ENCODE peak calls at places on chromosomes 2 and 18, in nine cellular contexts. F, V, M, E, Z, L, C, U and S are unnamed samples.

GRCh38 chr18:74196220-74197119 is 48.1 kb downstream of the TIMM21 start:
- DNase-seq in F (peak; percentile 64), V (peak; percentile 42), M (peak; percentile 67), E (peak; percentile 51), Z (peak; percentile 63), L (peak; percentile 63), C (peak; percentile 77), U (no peak), S (peak; percentile 87)

GRCh38 chr18:13159579-13159978 is 59.0 kb upstream of the LDLRAD4 start:
- DNase-seq in F (peak; percentile 74), V (peak; percentile 44), M (no peak), E (peak; percentile 64), Z (no peak), L (no peak), C (peak; percentile 84), U (no peak), S (peak; percentile 85)

GRCh38 chr2:22904126-22904684 is 480.8 kb upstream of the KLHL29 start:
- DNase-seq in F (peak; percentile 15), V (no peak), M (no peak), E (peak; percentile 2), Z (no peak), L (peak; percentile 65), C (no peak), U (no peak), S (no peak)

GRCh38 chr2:39107156-39107555 is 13.7 kb downstream of the SOS1 start:
- DNase-seq in F (peak; percentile 9), V (no peak), M (no peak), E (no peak), Z (no peak), L (no peak), C (peak; percentile 32), U (no peak), S (peak; percentile 40)

GRCh38 chr2:186256540-186256939 is 229.5 kb upstream of the ZC3H15 start:
- DNase-seq in F (peak; percentile 19), V (peak; percentile 29), M (no peak), E (peak; percentile 16), Z (no peak), L (no peak), C (peak; percentile 67), U (no peak), S (peak; percentile 71)

GRCh38 chr2:42962521-42962953 is 170.2 kb upstream of the HAAO start:
- DNase-seq in F (peak; percentile 44), V (no peak), M (no peak), E (no peak), Z (no peak), L (no peak), C (peak; percentile 29), U (no peak), S (peak; percentile 39)

GRCh38 chr18:69995774-69996173 is 48.1 kb upstream of the CD226 start:
- DNase-seq in F (no peak), V (no peak), M (no peak), E (no peak), Z (no peak), L (no peak), C (no peak), U (no peak), S (no peak)

GRCh38 chr18:38032516-38032915 is 466.9 kb upstream of the CELF4 start:
- DNase-seq in F (no peak), V (no peak), M (no peak), E (no peak), Z (no peak), L (no peak), C (no peak), U (no peak), S (no peak)

GRCh38 chr18:58882039-58882438 is 17.4 kb downstream of the ZNF532 start:
- DNase-seq in F (no peak), V (no peak), M (no peak), E (no peak), Z (no peak), L (no peak), C (peak; percentile 81), U (no peak), S (no peak)

GRCh38 chr2:178449700-178450573 is 1.0 kb downstream of the PRKRA start:
- DNase-seq in F (peak; percentile 18), V (no peak), M (no peak), E (no peak), Z (peak; percentile 54), L (no peak), C (peak; percentile 14), U (no peak), S (peak; percentile 16)

GRCh38 chr2:178448968-178449661 is 1.9 kb downstream of the PRKRA start:
- DNase-seq in F (peak; percentile 12), V (no peak), M (no peak), E (no peak), Z (no peak), L (no peak), C (peak; percentile 15), U (no peak), S (no peak)

GRCh38 chr2:178452870-178453269 is 1.7 kb downstream of the PJVK start:
- DNase-seq in F (no peak), V (no peak), M (no peak), E (no peak), Z (no peak), L (no peak), C (no peak), U (no peak), S (no peak)

GRCh38 chr2:178452334-178452733 is 1.2 kb downstream of the PJVK start:
- DNase-seq in F (no peak), V (no peak), M (no peak), E (no peak), Z (no peak), L (no peak), C (no peak), U (no peak), S (no peak)

DNA sequence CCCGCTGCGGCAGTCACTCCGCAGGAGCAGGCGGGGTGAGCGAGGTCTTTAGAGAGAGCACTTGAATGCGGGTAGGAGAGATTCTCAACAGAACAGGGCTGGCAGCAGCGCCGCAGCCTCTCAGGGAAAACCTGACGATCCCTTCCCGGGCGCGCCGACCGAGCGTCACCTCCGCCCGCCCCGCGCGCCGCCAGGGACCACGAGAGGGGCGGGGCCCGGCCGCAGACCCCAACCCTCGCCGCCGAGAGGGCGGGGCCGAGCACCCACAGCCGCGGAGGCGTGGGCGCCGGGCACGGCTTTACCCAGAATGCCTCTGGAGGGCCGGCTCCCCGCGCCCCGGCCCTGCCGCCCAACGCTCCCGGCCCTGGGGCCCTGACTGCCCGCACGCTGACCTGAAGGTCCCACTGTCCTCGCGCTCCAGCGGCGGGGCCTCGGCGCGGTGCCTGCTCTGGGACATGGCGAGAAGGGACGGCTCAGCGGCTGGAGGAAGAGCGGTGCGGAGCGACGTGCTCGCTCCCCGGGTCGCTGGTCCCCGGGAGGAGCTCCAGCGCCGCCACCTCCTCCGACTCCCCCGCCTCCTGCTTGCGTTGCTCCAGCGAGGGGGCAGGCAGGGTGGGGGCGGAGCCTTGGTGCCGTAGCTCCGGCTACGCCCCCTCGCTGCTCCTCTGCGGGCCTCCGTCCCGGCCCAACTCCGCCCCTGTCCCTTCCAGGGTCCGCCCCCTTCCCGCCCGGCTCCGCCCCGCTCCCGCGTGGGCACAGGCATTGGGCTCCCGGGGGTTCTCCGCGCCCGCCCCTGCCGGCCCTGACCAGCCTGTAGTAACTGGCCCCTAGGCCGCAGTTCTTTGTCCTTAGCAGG is at the start of the genes PJVK and PRKRA:
- DNase-seq in F (peak; percentile 96), V (peak; percentile 91), M (peak; percentile 98), E (peak; percentile 93), Z (peak; percentile 96), L (peak; percentile 98), C (peak; percentile 97), U (peak; percentile 98), S (peak; percentile 99)
- H3K4me3 ChIP-seq in F (peak within 1 kb of the TSS; percentile 82), V (peak within 1 kb of the TSS; percentile 93), M (peak within 1 kb of the TSS; percentile 86), E (peak within 1 kb of the TSS; percentile 81), Z (peak within 1 kb of the TSS; percentile 78), L (peak within 1 kb of the TSS; percentile 89), C (peak within 1 kb of the TSS; percentile 82), U (peak within 1 kb of the TSS; percentile 99), S (peak within 1 kb of the TSS; percentile 96)

GRCh38 chr18:76686737-76687231 is 135.6 kb upstream of the ZNF236 start:
- DNase-seq in F (peak; percentile 4), V (peak; percentile 44), M (peak; percentile 85), E (peak; percentile 59), Z (peak; percentile 48), L (peak; percentile 82), C (peak; percentile 76), U (peak; percentile 81), S (peak; percentile 78)

GRCh38 chr18:76691800-76692199 is 130.6 kb upstream of the ZNF236 start:
- DNase-seq in F (no peak), V (no peak), M (peak; percentile 33), E (no peak), Z (no peak), L (no peak), C (peak; percentile 26), U (peak; percentile 40), S (no peak)

GRCh38 chr18:76687271-76688006 is 134.9 kb upstream of the ZNF236 start:
- DNase-seq in F (no peak), V (no peak), M (peak; percentile 78), E (peak; percentile 26), Z (peak; percentile 50), L (no peak), C (peak; percentile 36), U (no peak), S (peak; percentile 61)

GRCh38 chr18:76688724-76689472 is 133.5 kb upstream of the ZNF236 start:
- DNase-seq in F (no peak), V (no peak), M (no peak), E (no peak), Z (no peak), L (no peak), C (no peak), U (no peak), S (no peak)

DNA sequence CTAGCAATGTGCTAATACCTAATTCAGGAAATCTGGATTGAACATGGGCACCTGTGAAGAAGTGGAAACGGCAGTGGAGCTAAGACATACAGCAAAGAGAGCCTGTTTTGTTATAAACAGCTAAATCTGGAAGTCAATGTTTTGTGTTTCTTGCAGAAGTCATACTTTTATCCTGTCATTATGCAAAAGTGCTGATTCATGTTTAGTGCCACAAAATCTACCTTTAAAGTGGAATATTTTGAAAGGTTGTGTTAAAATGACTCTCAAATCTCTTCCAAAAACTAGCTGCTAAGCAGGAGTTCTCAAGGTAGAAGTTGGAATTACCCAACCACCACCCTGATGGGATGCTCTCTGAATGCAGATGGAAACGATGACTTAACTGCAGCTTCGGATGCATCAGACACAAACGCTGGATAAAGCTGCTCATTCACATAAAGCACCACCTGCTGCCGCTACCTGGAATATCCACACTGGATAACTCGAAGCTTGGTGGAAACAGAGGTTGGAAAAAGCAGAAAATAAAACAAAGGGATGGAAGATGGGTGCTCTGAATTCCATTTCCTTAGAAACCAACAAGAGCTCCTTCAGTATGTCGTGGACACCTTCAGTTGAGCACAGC is 132.6 kb upstream of the ZNF236 start:
- DNase-seq in F (no peak), V (no peak), M (no peak), E (no peak), Z (no peak), L (no peak), C (peak; percentile 9), U (peak; percentile 16), S (no peak)
- TF ChIP-seq CTCF in F (no peak), V (peak; percentile 8), M (no peak), E (no peak), Z (no peak), L (no peak), C (no peak), U (no peak), S (peak; percentile 17)

GRCh38 chr2:176118606-176119370 is 2.2 kb downstream of the HOXD10 start:
- DNase-seq in F (peak; percentile 50), V (peak; percentile 69), M (no peak), E (no peak), Z (no peak), L (peak; percentile 87), C (peak; percentile 20), U (no peak), S (no peak)
- H3K4me3 ChIP-seq in F (no peak overlapping the region), V (peak overlapping the region; percentile 35), M (peak overlapping the region; percentile 43), E (no peak overlapping the region), Z (no peak overlapping the region), L (peak overlapping the region; percentile 46), C (no peak overlapping the region), U (peak overlapping the region; percentile 35), S (no peak overlapping the region)

GRCh38 chr18:22399949-22400348 is 17.8 kb downstream of the CTAGE1 start:
- DNase-seq in F (no peak), V (no peak), M (no peak), E (peak; percentile 18), Z (no peak), L (no peak), C (peak; percentile 47), U (no peak), S (no peak)
- TF ChIP-seq CTCF in F (no peak), V (no peak), M (no peak), E (no peak), Z (no peak), L (no peak), C (no peak), U (no peak), S (no peak)